ENCODE peak calls at places on chromosomes 7 and 10, in seven cellular contexts. M, H, I, F, K, S and Q are unnamed samples.

GRCh38 chr7:1059200-1060091 is 15.1 kb downstream of the GPR146 start:
- DNase-seq in M (no peak), H (no peak), I (no peak), F (no peak), K (no peak), S (no peak), Q (no peak)

GRCh38 chr7:8284606-8285005 is 22.6 kb upstream of the ICA1 start:
- DNase-seq in M (no peak), H (no peak), I (no peak), F (no peak), K (no peak), S (no peak), Q (no peak)

GRCh38 chr10:35386594-35387174 is 50.4 kb downstream of the CCNY start:
- DNase-seq in M (peak), H (no peak), I (no peak), F (no peak), K (no peak), S (no peak), Q (no peak)

GRCh38 chr7:51045319-51046102 is 262.8 kb upstream of the GRB10 start:
- DNase-seq in M (no peak), H (no peak), I (no peak), F (no peak), K (no peak), S (peak), Q (peak)

GRCh38 chr7:121366852-121367431 is 29.2 kb downstream of the FAM3C start:
- DNase-seq in M (no peak), H (peak), I (no peak), F (no peak), K (peak), S (no peak), Q (no peak)

GRCh38 chr10:93515071-93515962 is 18.9 kb downstream of the CEP55 start:
- DNase-seq in M (no peak), H (peak), I (no peak), F (no peak), K (no peak), S (no peak), Q (no peak)

GRCh38 chr10:67926956-67927355 is 42.5 kb downstream of the SIRT1 start:
- DNase-seq in M (no peak), H (no peak), I (no peak), F (no peak), K (no peak), S (no peak), Q (no peak)

GRCh38 chr10:129161184-129161583 is 305.9 kb upstream of the MGMT start:
- DNase-seq in M (no peak), H (no peak), I (no peak), F (no peak), K (no peak), S (no peak), Q (no peak)

GRCh38 chr7:83866587-83866986 is 217.6 kb upstream of the SEMA3E start:
- DNase-seq in M (no peak), H (no peak), I (no peak), F (no peak), K (no peak), S (no peak), Q (no peak)

GRCh38 chr10:79275431-79275851 is 71.8 kb upstream of the PPIF start:
- DNase-seq in M (no peak), H (no peak), I (no peak), F (no peak), K (no peak), S (no peak), Q (no peak)

GRCh38 chr7:66442385-66442784 is 186.3 kb upstream of the KCTD7 start:
- DNase-seq in M (no peak), H (no peak), I (no peak), F (no peak), K (no peak), S (no peak), Q (no peak)

GRCh38 chr7:158273138-158273651 is 314.4 kb downstream of the PTPRN2 start:
- DNase-seq in M (no peak), H (no peak), I (no peak), F (no peak), K (no peak), S (no peak), Q (no peak)

GRCh38 chr10:124254519-124254918 is 161.1 kb upstream of the CHST15 start:
- DNase-seq in M (no peak), H (no peak), I (no peak), F (no peak), K (no peak), S (no peak), Q (no peak)

GRCh38 chr10:113087082-113088029 is 137.3 kb downstream of the TCF7L2 start:
- DNase-seq in M (peak), H (peak), I (no peak), F (peak), K (no peak), S (no peak), Q (peak)

GRCh38 chr10:104123397-104123796 is 1.4 kb downstream of the SFR1 start:
- DNase-seq in M (no peak), H (no peak), I (no peak), F (no peak), K (no peak), S (no peak), Q (no peak)

GRCh38 chr7:134705716-134706115 is 59.1 kb downstream of the BPGM start:
- DNase-seq in M (no peak), H (no peak), I (no peak), F (no peak), K (no peak), S (no peak), Q (no peak)